ENCODE peak calls at places on chromosomes 7 and 10, in four cellular contexts. N is A549, Y is K562, W is HepG2. E is an unnamed sample.

GRCh38 chr7:129144834-129145668 is 544 bp downstream of the TSPAN33 start:
- DNase-seq in N (no peak), Y (no peak), W (no peak), E (no peak)

GRCh38 chr10:79146611-79147130 is 77.9 kb downstream of the ZMIZ1 start:
- DNase-seq in Y (no peak), N (no peak), W (no peak), E (peak)

GRCh38 chr7:2542924-2543871 is 12.1 kb downstream of the BRAT1 start:
- DNase-seq in Y (no peak), N (no peak), W (no peak), E (no peak)

GRCh38 chr7:155348806-155349205 is 51.1 kb downstream of the INSIG1 start:
- DNase-seq in W (no peak), Y (no peak), N (no peak), E (no peak)

GRCh38 chr7:121275204-121275603 is 53.6 kb upstream of the WNT16 start:
- DNase-seq in W (no peak), N (no peak), Y (no peak), E (no peak)

GRCh38 chr7:143407296-143408246 is 1.1 kb downstream of the EPHA1 start:
- DNase-seq in N (no peak), W (no peak), Y (peak), E (no peak)

GRCh38 chr7:6442114-6442513 is 5.6 kb downstream of the DAGLB start:
- DNase-seq in N (no peak), Y (no peak), W (no peak), E (peak)

GRCh38 chr10:13628661-13629060 is 41.9 kb downstream of the PRPF18 start:
- DNase-seq in Y (no peak), N (no peak), W (no peak), E (no peak)

GRCh38 chr7:73443543-73444255 is 10.1 kb downstream of the FZD9 start:
- DNase-seq in N (no peak), W (no peak), Y (no peak), E (no peak)

GRCh38 chr10:20596065-20596760 is 300.9 kb downstream of the NEBL start:
- DNase-seq in N (no peak), Y (no peak), W (no peak), E (peak)

GRCh38 chr10:110141185-110141584 is 66.2 kb upstream of the MXI1 start:
- DNase-seq in Y (no peak), W (no peak), N (no peak), E (peak)

GRCh38 chr10:14703631-14704001 is 71.1 kb downstream of the FAM107B start:
- DNase-seq in N (no peak), W (no peak), Y (no peak), E (no peak)

GRCh38 chr10:16843252-16843870 is 26.1 kb upstream of the RSU1 start:
- DNase-seq in N (peak), Y (peak), W (peak), E (peak)

GRCh38 chr7:74453321-74454011 is at the start of gene GTF2IRD1:
- DNase-seq in W (peak), N (peak), Y (peak), E (peak)

GRCh38 chr7:70681847-70682350 is 450.0 kb upstream of the GALNT17 start:
- DNase-seq in W (no peak), N (no peak), Y (no peak), E (no peak)

GRCh38 chr7:117675519-117676137 is 195.8 kb downstream of the CFTR start:
- DNase-seq in W (no peak), N (peak), Y (no peak), E (peak)

GRCh38 chr10:86747796-86748581 is 8.4 kb upstream of the BMPR1A start:
- DNase-seq in W (no peak), N (peak), Y (no peak), E (peak)

GRCh38 chr7:30923009-30923773 is 11.5 kb downstream of the AQP1 start:
- DNase-seq in N (no peak), Y (no peak), W (no peak), E (no peak)

GRCh38 chr7:1152492-1152891 is 7.5 kb downstream of the ZFAND2A start:
- DNase-seq in N (no peak), W (no peak), Y (no peak), E (no peak)

GRCh38 chr10:122163182-122164027 is 107.7 kb upstream of the BTBD16 start:
- DNase-seq in N (no peak), W (no peak), Y (no peak), E (peak)

GRCh38 chr10:551489-552252 is 137.8 kb downstream of the DIP2C start:
- DNase-seq in W (no peak), N (no peak), Y (no peak), E (no peak)

GRCh38 chr10:126126856-126127255 is 230.5 kb downstream of the FANK1 start:
- DNase-seq in W (no peak), Y (no peak), N (no peak), E (no peak)

GRCh38 chr7:95264225-95264927 is 60.0 kb downstream of the PON1 start:
- DNase-seq in N (peak), Y (no peak), W (no peak), E (peak)

GRCh38 chr7:36967387-36967786 is 243.1 kb upstream of the AOAH start:
- DNase-seq in W (peak), Y (peak), N (peak), E (peak)

GRCh38 chr10:132701099-132701845 is 84.7 kb downstream of the NKX6-2 start:
- DNase-seq in W (no peak), Y (no peak), N (no peak), E (no peak)

GRCh38 chr10:120850911-120851865 is at the start of gene WDR11:
- DNase-seq in Y (peak), N (peak), W (peak), E (peak)

GRCh38 chr10:93368210-93368609 is 113.9 kb downstream of the MYOF start:
- DNase-seq in Y (no peak), N (no peak), W (no peak), E (no peak)

GRCh38 chr10:117541405-117541908 is 1.1 kb upstream of the EMX2 start:
- DNase-seq in Y (no peak), N (no peak), W (no peak), E (no peak)

GRCh38 chr10:51389415-51390342 is 309.7 kb downstream of the CSTF2T start:
- DNase-seq in Y (peak), N (peak), W (peak), E (peak)

GRCh38 chr10:81179805-81180452 is 642.2 kb downstream of the SH2D4B start:
- DNase-seq in W (peak), Y (no peak), N (peak), E (peak)

GRCh38 chr10:72353963-72354355 is 760 bp downstream of the DNAJB12 start:
- DNase-seq in W (no peak), Y (peak), N (no peak), E (peak)

GRCh38 chr10:127552446-127552845 is 3.3 kb downstream of the NPS start:
- DNase-seq in N (no peak), Y (no peak), W (no peak), E (no peak)
- TF ChIP-seq MAZ in N (no peak), Y (no peak), W (no peak), E (no peak)

GRCh38 chr7:47152307-47152706 is 429.6 kb downstream of the TNS3 start:
- DNase-seq in N (no peak), W (no peak), Y (no peak), E (no peak)

GRCh38 chr7:47148541-47149207 is 433.2 kb downstream of the TNS3 start:
- DNase-seq in Y (no peak), N (no peak), W (no peak), E (peak)

GRCh38 chr7:47149208-47149864 is 432.6 kb downstream of the TNS3 start:
- DNase-seq in N (no peak), Y (no peak), W (no peak), E (no peak)

GRCh38 chr7:47150497-47151260 is 431.2 kb downstream of the TNS3 start:
- DNase-seq in W (no peak), N (no peak), Y (no peak), E (no peak)

GRCh38 chr7:47149971-47150370 is 431.9 kb downstream of the TNS3 start:
- DNase-seq in Y (no peak), N (no peak), W (no peak), E (no peak)
- TF ChIP-seq MAZ in Y (no peak), N (no peak), W (no peak), E (no peak)

DNA sequence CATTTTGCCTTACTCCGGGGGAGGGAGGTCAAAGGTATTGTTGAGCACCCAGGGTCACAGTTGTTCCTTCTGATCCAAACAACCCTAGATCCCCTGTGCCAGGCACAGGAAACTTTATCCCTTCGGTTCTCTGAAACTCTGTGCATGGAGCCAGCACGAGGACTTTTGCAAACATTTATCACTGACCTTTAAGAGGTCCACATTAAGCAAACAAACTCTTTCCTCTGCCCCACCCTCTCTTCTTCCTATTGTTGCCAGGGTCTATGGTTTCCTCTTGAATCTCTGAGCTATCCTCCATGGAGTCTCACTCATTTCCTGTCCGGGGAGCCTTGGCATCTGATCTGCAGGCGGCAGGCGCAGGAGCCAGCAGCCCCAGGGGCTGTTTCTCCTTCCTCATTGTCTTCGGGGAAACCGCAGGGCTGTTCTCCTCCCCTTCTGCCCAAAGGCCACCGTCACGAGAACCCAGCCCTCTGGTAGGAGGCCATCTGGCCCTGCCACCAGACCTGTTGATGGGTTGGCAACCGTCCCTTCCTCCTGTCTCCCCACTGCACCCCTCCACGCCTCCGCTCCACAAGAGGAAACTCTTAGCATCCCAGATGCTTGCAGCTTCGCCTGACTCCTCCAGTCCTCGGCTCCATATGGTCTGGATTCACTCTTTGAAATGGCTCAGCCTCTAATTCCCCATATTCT is 327.3 kb upstream of the NRP1 start:
- DNase-seq in N (peak), Y (no peak), W (peak), E (no peak)
- TF ChIP-seq MAZ in N (no peak), Y (no peak), W (peak), E (no peak)

DNA sequence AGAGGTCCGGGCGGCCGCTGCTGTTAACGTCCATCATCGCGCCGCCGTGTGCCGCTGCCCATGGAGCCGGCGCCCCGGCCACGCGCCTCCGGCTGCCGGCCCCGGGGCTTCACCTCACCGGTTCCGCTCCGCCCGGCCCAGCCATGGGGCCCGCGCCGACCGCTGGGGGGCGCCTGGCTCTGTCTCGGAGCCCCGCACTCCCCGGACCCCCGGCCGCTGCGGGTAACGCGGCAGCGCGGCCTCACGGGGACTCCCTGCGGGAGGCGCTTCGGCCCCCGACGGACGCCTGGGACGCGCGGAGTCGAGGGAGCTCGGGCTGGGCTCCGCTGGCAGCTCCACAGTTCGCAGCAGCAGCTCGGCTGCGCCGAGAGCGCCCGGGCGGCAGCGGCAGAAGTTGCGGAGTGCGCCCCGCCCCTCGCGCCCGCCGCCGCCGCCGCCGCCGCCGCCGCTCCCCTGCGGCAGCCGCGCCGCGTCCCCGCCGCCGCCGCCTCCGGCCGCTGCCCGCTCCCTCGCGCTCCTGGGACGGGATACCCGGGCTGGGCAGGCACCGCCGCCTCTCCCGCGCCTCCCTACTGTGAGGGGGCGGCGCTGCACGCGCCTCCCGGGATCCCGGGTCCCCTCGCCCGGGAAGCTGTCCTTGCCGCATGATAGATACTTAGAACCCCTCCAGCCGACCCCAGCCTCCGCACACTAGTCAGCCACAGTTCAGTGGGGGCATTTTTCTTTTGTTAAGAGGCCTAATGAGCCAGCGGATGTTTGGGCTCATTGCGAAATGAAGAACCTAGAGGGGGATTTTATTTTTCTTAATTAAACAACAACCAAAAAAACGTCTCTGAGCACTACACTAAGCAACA is at the start of gene HTR7:
- DNase-seq in W (peak), N (peak), Y (peak), E (peak)
- TF ChIP-seq MAZ in W (no peak), N (no peak), Y (no peak), E (peak)

DNA sequence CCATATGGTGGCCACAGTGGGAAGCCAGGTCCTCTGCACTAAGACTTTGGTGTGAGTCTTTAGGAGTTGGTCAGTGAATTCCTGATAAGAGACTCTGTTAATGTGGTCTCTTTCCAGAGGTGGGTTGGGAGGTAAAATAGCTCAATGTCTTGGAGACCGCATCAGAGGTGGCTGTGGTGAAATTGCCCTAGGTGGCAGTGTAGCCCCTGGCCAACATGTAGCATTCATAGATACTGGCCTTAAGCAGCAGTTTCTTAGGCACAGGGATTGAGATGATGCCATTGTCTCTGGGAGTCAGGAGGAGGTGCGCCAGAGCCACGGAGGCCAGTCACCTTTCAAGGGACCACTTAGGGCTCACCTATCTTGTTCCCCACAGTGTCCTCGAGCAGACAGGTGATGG is 202.8 kb downstream of the CREB5 start:
- DNase-seq in Y (no peak), W (no peak), N (peak), E (no peak)
- TF ChIP-seq MAZ in Y (no peak), W (no peak), N (no peak), E (no peak)

GRCh38 chr10:131000737-131001136 is 310.8 kb downstream of the TCERG1L start:
- DNase-seq in Y (no peak), W (no peak), N (no peak), E (no peak)
- TF ChIP-seq MAZ in Y (no peak), W (no peak), N (no peak), E (no peak)